ENCODE peak calls at places on chromosomes 5 and 9, in five cellular contexts. C, B, U, M and N are unnamed samples.

GRCh38 chr9:101400120-101400519 is 1.5 kb downstream of the ZNF189 start:
- DNase-seq in C (no peak), B (no peak), U (no peak), M (no peak), N (peak)

GRCh38 chr5:16378762-16379161 is 86.8 kb downstream of the ZNF622 start:
- DNase-seq in C (no peak), B (no peak), U (no peak), M (no peak), N (no peak)

GRCh38 chr9:89442981-89443817 is 54.7 kb downstream of the SEMA4D start:
- DNase-seq in C (no peak), B (no peak), U (no peak), M (peak), N (peak)

GRCh38 chr5:31898246-31898645 is 259.3 kb downstream of the PDZD2 start:
- DNase-seq in C (no peak), B (no peak), U (peak), M (no peak), N (no peak)

GRCh38 chr9:108599571-108599970 is 256.2 kb downstream of the ACTL7B start:
- DNase-seq in C (no peak), B (no peak), U (no peak), M (no peak), N (no peak)

GRCh38 chr9:70177121-70177520 is 81.7 kb upstream of the SMC5 start:
- DNase-seq in C (no peak), B (peak), U (no peak), M (no peak), N (peak)

GRCh38 chr5:96348536-96348935 is 84.5 kb downstream of the PCSK1 start:
- DNase-seq in C (no peak), B (no peak), U (no peak), M (no peak), N (no peak)

GRCh38 chr9:124869466-124869985 is 7.6 kb downstream of the ARPC5L start:
- DNase-seq in C (no peak), B (peak), U (peak), M (no peak), N (no peak)

GRCh38 chr5:85320495-85320894 is 935.8 kb upstream of the EDIL3 start:
- DNase-seq in C (no peak), B (no peak), U (no peak), M (no peak), N (no peak)

GRCh38 chr5:32283061-32283460 is 29.7 kb downstream of the MTMR12 start:
- DNase-seq in C (no peak), B (no peak), U (no peak), M (no peak), N (no peak)

GRCh38 chr5:173451651-173452050 is 123.4 kb upstream of the STC2 start:
- DNase-seq in C (no peak), B (peak), U (no peak), M (no peak), N (no peak)

GRCh38 chr9:81562221-81563019 is 126.9 kb downstream of the TLE1 start:
- DNase-seq in C (no peak), B (peak), U (peak), M (no peak), N (peak)

GRCh38 chr9:121288874-121289553 is 21.1 kb downstream of the GSN start:
- DNase-seq in C (no peak), B (peak), U (peak), M (peak), N (peak)

GRCh38 chr5:135027318-135027698 is 6.7 kb downstream of the PITX1 start:
- DNase-seq in C (no peak), B (no peak), U (peak), M (no peak), N (no peak)

GRCh38 chr5:118115791-118116190 is 872.6 kb downstream of the DTWD2 start:
- DNase-seq in C (peak), B (peak), U (no peak), M (no peak), N (no peak)

GRCh38 chr9:98502976-98503325 is 205.8 kb downstream of the GABBR2 start:
- DNase-seq in C (no peak), B (peak), U (no peak), M (no peak), N (peak)

GRCh38 chr9:75391497-75391896 is 303.2 kb downstream of the OSTF1 start:
- DNase-seq in C (no peak), B (no peak), U (no peak), M (no peak), N (no peak)

GRCh38 chr5:32707394-32707997 is 3.6 kb upstream of the NPR3 start:
- DNase-seq in C (no peak), B (peak), U (peak), M (no peak), N (peak)

GRCh38 chr9:10843151-10843550 is 230.3 kb upstream of the PTPRD start:
- DNase-seq in C (no peak), B (no peak), U (peak), M (no peak), N (no peak)

GRCh38 chr5:72388652-72389051 is 68.5 kb downstream of the PTCD2 start:
- DNase-seq in C (no peak), B (no peak), U (no peak), M (no peak), N (peak)

GRCh38 chr9:96138616-96139015 is 163.4 kb downstream of the HSD17B3 start:
- DNase-seq in C (no peak), B (no peak), U (no peak), M (no peak), N (no peak)

GRCh38 chr9:96135071-96135825 is 166.7 kb downstream of the HSD17B3 start:
- DNase-seq in C (no peak), B (peak), U (no peak), M (no peak), N (peak)

GRCh38 chr9:96135904-96136303 is 166.1 kb downstream of the HSD17B3 start:
- DNase-seq in C (no peak), B (no peak), U (no peak), M (no peak), N (no peak)

GRCh38 chr9:96137666-96138429 is 164.1 kb downstream of the HSD17B3 start:
- DNase-seq in C (no peak), B (peak), U (no peak), M (no peak), N (peak)

GRCh38 chr9:96136992-96137665 is 164.8 kb downstream of the HSD17B3 start:
- DNase-seq in C (no peak), B (peak), U (peak), M (peak), N (peak)
- H3K4me3 ChIP-seq in C (peak), B (peak), U (no peak), M (no peak), N (peak)

DNA sequence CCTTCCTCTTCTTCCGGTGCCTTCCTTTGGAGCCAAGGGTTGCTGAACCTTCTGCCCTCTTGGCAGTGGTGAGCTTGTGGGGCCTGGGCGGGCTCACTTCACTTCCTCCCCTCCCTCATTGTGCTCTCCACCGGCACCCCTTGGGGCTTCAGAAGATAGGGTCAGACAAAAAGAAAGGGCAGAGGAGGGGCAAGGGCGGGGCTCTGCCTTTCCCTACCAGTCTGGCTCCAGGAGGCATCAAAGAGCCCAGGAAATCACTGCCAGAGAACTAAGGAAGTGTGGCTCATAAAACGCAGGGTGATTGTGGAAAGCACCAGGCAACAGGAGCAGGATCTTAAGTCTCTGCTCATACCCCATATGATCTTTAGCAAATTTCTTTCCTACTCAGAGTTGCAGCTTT is 34.8 kb downstream of the ACOT12 start:
- DNase-seq in C (no peak), B (no peak), U (peak), M (no peak), N (no peak)
- TF ChIP-seq CTCF in C (no peak), B (no peak), U (no peak), M (no peak), N (no peak)

GRCh38 chr9:114096866-114097612 is 2.1 kb downstream of the KIF12 start:
- DNase-seq in C (no peak), B (no peak), U (no peak), M (no peak), N (no peak)

GRCh38 chr9:114098660-114099522 is at the start of gene KIF12:
- DNase-seq in C (no peak), B (peak), U (peak), M (peak), N (no peak)

GRCh38 chr9:114096041-114096511 is 3.0 kb downstream of the KIF12 start:
- DNase-seq in C (no peak), B (no peak), U (peak), M (no peak), N (no peak)

GRCh38 chr9:114098021-114098659 is 952 bp downstream of the KIF12 start:
- DNase-seq in C (no peak), B (peak), U (peak), M (peak), N (no peak)

GRCh38 chr9:114097613-114098020 is 1.5 kb downstream of the KIF12 start:
- DNase-seq in C (no peak), B (peak), U (peak), M (no peak), N (peak)
- H3K4me3 ChIP-seq in C (peak), B (peak), U (peak), M (peak), N (peak)

DNA sequence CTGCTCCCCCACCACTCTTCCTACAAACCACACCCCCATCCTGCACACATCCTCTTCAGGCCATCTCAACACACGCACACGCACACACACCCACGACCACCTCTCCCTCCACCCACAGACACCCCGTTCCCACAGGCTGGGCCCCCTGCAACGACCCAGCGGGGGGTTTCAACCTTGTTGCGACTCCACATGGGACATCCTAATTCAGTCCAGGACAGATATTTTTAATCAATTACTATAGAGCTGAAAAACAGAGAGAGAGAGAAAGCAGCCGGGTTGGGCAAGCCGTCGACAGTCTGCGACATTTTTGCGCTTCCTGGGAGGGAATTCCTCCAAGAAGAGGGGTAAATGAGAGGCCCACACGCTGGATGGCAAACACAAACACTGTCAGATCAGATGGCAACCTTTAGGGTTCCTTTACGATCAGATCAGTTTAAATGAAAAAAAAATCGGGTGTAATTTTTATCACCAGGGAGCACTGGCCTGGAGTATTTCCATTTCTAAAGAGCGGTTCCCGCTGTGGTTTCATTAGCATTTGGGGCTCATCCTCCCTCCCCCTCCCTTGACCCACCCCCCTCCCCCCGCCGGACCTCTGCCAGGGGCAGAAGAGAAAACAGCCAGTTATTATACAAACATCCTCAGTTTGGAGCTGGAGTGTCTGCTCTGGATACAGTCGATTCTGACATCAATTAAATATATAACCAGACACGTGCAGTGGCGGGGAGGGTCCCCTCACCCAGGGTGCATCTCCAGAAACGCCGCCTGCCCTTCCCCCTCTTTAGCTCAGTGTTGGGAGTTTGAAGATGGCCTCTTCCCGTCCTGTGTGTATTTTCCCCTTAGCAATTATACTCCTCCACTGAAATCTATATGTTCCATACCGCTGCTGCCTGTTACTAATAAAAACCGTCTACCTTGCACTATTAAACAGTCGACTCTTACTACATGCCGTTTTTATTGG is 2.3 kb upstream of the IRX2 start:
- DNase-seq in C (no peak), B (peak), U (peak), M (no peak), N (no peak)
- TF ChIP-seq CTCF in C (no peak), B (no peak), U (no peak), M (no peak), N (no peak)

DNA sequence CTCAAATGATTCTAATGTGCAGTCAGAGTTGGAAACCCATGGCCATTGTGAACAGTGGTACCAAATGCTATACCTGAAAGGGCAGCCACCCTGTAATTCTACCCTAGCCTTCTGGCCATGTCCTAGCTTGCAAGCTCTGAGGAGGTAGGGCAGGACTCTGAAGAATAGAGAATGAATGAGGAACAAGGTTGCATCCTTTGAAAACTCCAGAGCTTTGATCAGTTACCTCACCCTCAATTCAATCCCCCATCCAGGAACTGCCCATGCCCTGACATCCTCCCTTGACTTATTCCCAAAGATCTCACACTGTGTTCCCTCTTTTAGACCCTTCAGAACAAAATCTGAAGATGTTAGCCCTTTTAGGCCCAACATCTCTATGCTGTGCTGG is 17.8 kb upstream of the ERMP1 start:
- DNase-seq in C (no peak), B (no peak), U (no peak), M (no peak), N (no peak)
- H3K4me3 ChIP-seq in C (no peak), B (no peak), U (no peak), M (no peak), N (no peak)

GRCh38 chr5:77128411-77129061 is 41.5 kb upstream of the ZBED3 start:
- DNase-seq in C (no peak), B (no peak), U (no peak), M (no peak), N (no peak)
- TF ChIP-seq CTCF in C (no peak), B (no peak), U (no peak), M (no peak), N (no peak)

DNA sequence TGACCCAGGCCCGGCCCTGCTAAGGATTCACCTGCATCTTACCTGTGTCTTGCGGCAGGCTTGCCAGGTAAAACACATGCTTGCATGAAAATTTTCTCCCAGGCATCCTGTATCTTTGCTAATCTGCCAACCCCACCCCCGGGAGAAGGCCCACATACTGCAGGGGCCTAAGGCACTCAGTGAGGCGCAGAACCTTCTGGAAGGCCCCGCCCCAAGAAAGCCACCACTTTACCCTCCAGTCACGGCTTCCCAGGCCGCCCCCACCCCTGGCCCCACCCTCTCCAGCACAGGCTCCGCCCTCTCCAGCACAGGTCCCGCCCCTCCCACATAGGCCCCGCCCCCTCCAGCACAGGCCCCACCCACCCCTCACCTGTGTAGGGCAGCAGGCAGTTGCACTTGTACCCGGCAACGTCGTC is 29.8 kb upstream of the SEC16A start:
- DNase-seq in C (no peak), B (no peak), U (no peak), M (no peak), N (no peak)
- H3K4me3 ChIP-seq in C (no peak), B (no peak), U (no peak), M (no peak), N (no peak)

GRCh38 chr9:12640021-12640587 is 53.1 kb upstream of the TYRP1 start:
- DNase-seq in C (peak), B (peak), U (peak), M (no peak), N (peak)
- TF ChIP-seq CTCF in C (peak), B (peak), U (peak), M (peak), N (peak)

GRCh38 chr9:6645153-6646027 is at the start of gene GLDC:
- DNase-seq in C (no peak), B (peak), U (peak), M (peak), N (peak)
- H3K4me3 ChIP-seq in C (no peak), B (no peak), U (peak), M (peak), N (no peak)

DNA sequence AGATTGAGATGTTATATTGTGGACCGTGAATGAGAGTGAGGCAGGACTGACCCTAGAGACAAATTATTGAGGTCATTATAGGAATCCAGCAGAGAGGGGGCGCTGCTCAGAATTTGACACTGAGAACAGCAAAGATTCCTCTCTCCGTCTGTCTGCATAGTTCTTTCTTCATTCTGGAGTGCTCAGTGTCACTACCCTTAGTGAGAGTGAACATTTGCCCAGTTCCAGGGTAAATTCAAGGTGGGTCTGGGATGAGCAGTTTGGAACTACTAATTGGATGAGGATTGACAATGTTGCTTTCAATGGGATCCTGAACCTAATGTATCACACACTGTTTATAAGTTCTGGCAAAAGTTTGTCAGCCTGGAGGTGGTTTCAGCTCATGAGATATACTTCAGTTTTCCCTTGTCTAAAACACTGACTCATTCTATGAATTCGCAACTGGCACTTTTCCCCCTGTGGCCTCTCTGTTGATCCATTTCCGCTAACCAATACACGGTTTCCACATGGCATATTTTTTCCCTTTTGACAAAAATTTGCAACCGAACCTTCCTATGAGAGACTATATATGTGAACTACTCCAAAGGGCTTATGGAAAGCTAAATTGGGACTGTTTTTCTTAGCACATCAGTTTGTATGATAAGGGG is 1240.8 kb upstream of the WWC1 start:
- DNase-seq in C (no peak), B (peak), U (no peak), M (no peak), N (peak)
- TF ChIP-seq CTCF in C (no peak), B (no peak), U (peak), M (no peak), N (no peak)